ENCODE peak calls at places on chromosomes 6 and 20, in nine cellular contexts. Z is breast epithelium, Q is vagina, Y is prostate gland, G is GM23338, C is endothelial cell of umbilical vein, J is transverse colon, T is spleen, X is GM12878. V is an unnamed sample.

GRCh38 chr6:35084041-35084491 is 57.1 kb downstream of the TCP11 start:
- DNase-seq in Z (peak; percentile 45), Q (no peak), Y (no peak), G (no peak), C (no peak), J (peak; percentile 21), T (peak; percentile 61), X (no peak), V (peak; percentile 5)

GRCh38 chr6:154459513-154459912 is 51.0 kb downstream of the CNKSR3 start:
- DNase-seq in Z (no peak), Q (no peak), Y (no peak), G (no peak), C (no peak), J (no peak), T (no peak), X (no peak), V (no peak)

GRCh38 chr20:5928831-5929715 is 21.3 kb downstream of the TRMT6 start:
- DNase-seq in Z (no peak), Q (no peak), Y (no peak), G (no peak), C (no peak), J (no peak), T (no peak), X (no peak), V (no peak)

GRCh38 chr20:10474606-10475184 is 39.6 kb downstream of the SLX4IP start:
- DNase-seq in Z (no peak), Q (no peak), Y (no peak), G (no peak), C (no peak), J (no peak), T (peak; percentile 83), X (no peak), V (no peak)

GRCh38 chr6:132663661-132664060 is 4.7 kb upstream of the TAAR1 start:
- DNase-seq in Z (no peak), Q (no peak), Y (no peak), G (no peak), C (no peak), J (no peak), T (no peak), X (no peak), V (no peak)

GRCh38 chr20:57118107-57118769 is 148.2 kb downstream of the BMP7 start:
- DNase-seq in Z (no peak), Q (no peak), Y (no peak), G (peak; percentile 35), C (no peak), J (no peak), T (no peak), X (no peak), V (no peak)

GRCh38 chr6:71420693-71421328 is 132.2 kb downstream of the OGFRL1 start:
- DNase-seq in Z (peak; percentile 97), Q (peak; percentile 97), Y (peak; percentile 97), G (peak; percentile 98), C (peak; percentile 97), J (peak; percentile 84), T (peak; percentile 90), X (no peak), V (peak; percentile 3)

GRCh38 chr6:3388786-3389185 is 68.1 kb downstream of the SLC22A23 start:
- DNase-seq in Z (no peak), Q (no peak), Y (no peak), G (no peak), C (no peak), J (no peak), T (no peak), X (peak; percentile 62), V (no peak)

GRCh38 chr6:44342489-44342888 is at the start of gene SPATS1:
- DNase-seq in Z (no peak), Q (no peak), Y (peak; percentile 14), G (peak; percentile 85), C (no peak), J (no peak), T (peak; percentile 72), X (no peak), V (peak; percentile 10)

DNA sequence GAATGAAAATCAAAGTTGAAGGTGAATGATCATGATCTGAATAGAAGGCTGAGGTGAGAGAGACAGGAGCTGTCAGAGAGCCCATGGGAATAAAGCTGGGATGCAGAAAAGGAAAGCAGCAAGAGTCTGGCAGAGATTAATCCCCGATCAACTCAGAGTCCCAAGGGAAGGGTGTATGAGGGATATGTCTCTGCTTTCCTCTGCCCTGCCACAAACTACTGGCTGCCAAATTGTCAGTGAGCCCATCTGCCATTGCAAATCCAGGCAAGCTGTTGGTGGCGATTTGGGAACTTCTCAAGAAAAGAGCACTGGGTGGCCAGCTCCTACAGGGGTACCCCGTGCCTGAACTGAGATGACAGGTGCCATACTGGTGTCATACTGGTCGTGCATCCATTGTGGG is 705.5 kb upstream of the MAN1A1 start:
- DNase-seq in Z (no peak), Q (no peak), Y (no peak), G (no peak), C (no peak), J (no peak), T (no peak), X (no peak), V (no peak)
- TF ChIP-seq POLR2AphosphoS5 in Z (no peak), Q (no peak), Y (no peak), G (no peak), C (no peak), J (no peak), T (no peak), X (no peak), V (no peak)

GRCh38 chr6:31752739-31753319 is 9.6 kb upstream of the SAPCD1 start:
- DNase-seq in Z (no peak), Q (no peak), Y (no peak), G (no peak), C (no peak), J (no peak), T (no peak), X (no peak), V (no peak)
- TF ChIP-seq POLR2AphosphoS5 in Z (no peak), Q (no peak), Y (no peak), G (no peak), C (no peak), J (no peak), T (no peak), X (no peak), V (no peak)

GRCh38 chr6:31086788-31087440 is 25.5 kb downstream of the C6orf15 start:
- DNase-seq in Z (no peak), Q (no peak), Y (no peak), G (no peak), C (peak; percentile 87), J (no peak), T (no peak), X (no peak), V (no peak)
- TF ChIP-seq POLR2AphosphoS5 in Z (no peak), Q (no peak), Y (no peak), G (no peak), C (peak; percentile 44), J (no peak), T (no peak), X (no peak), V (no peak)

GRCh38 chr6:149843051-149843633 is 21.0 kb downstream of the LRP11 start:
- DNase-seq in Z (no peak), Q (no peak), Y (no peak), G (no peak), C (no peak), J (no peak), T (no peak), X (no peak), V (no peak)

GRCh38 chr6:149842331-149842730 is 21.8 kb downstream of the LRP11 start:
- DNase-seq in Z (no peak), Q (no peak), Y (no peak), G (no peak), C (no peak), J (no peak), T (no peak), X (no peak), V (no peak)

GRCh38 chr6:149846321-149846720 is 17.8 kb downstream of the LRP11 start:
- DNase-seq in Z (peak; percentile 75), Q (no peak), Y (peak; percentile 39), G (no peak), C (no peak), J (no peak), T (no peak), X (no peak), V (no peak)

GRCh38 chr6:149845549-149845948 is 18.6 kb downstream of the LRP11 start:
- DNase-seq in Z (no peak), Q (no peak), Y (no peak), G (no peak), C (no peak), J (no peak), T (no peak), X (no peak), V (no peak)

GRCh38 chr6:149844480-149844879 is 19.7 kb downstream of the LRP11 start:
- DNase-seq in Z (no peak), Q (no peak), Y (no peak), G (no peak), C (no peak), J (no peak), T (no peak), X (no peak), V (no peak)
- TF ChIP-seq POLR2AphosphoS5 in Z (no peak), Q (no peak), Y (no peak), G (no peak), C (no peak), J (no peak), T (no peak), X (no peak), V (no peak)

DNA sequence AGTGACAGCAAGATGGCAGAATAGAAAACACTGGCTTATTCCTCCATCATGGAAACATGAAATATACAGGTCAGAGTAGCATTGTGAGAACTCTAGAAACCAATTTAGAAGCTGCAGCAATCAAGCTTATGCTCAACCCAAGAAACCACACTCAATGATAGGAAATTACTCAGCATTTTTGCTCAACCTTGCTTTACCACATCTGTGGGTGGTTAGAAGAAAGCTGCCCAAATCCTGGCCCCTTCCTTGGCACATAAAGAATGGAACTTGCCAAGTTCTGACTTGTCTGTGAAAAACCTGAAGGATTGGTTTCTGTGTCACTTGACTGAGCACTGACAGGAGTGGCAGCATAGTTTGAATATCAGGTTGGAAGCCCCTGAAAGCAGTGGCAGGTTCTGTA is 108.0 kb upstream of the MOCS1 start:
- DNase-seq in Z (no peak), Q (no peak), Y (no peak), G (no peak), C (no peak), J (no peak), T (no peak), X (no peak), V (no peak)
- TF ChIP-seq POLR2AphosphoS5 in Z (no peak), Q (no peak), Y (no peak), G (no peak), C (no peak), J (no peak), T (no peak), X (no peak), V (no peak)

V was measured in GM12892.